ENCODE peak calls at places on chromosomes 16 and 17, in ten cellular contexts. One of them, this sample, is unnamed. For H3K4me1, the result is how much of the 10 kb centered on the place peaks cover.

GRCh38 chr16:73232555-73233422 is 184.9 kb upstream of the ZFHX3 start:
- DNase-seq in transverse colon: peak
- DNase-seq in lower lobe of right lung: no peak
- DNase-seq in upper lobe of right lung: no peak
- DNase-seq in lung: no peak
- DNase-seq in ovary: peak
- DNase-seq in GM23338: no peak
- DNase-seq in HCT116: peak
- DNase-seq in esophagus muscularis mucosa: no peak
- DNase-seq in body of pancreas: peak
- DNase-seq in this sample: no peak

GRCh38 chr17:1787301-1787902 is 25.5 kb downstream of the SERPINF1 start:
- DNase-seq in ovary: peak
- DNase-seq in HCT116: peak
- DNase-seq in esophagus muscularis mucosa: no peak
- DNase-seq in transverse colon: peak
- DNase-seq in lower lobe of right lung: peak
- DNase-seq in GM23338: no peak
- DNase-seq in lung: no peak
- DNase-seq in upper lobe of right lung: no peak
- DNase-seq in body of pancreas: peak
- DNase-seq in this sample: no peak

GRCh38 chr16:24852281-24852721 is 6.5 kb downstream of the SLC5A11 start:
- DNase-seq in esophagus muscularis mucosa: no peak
- DNase-seq in body of pancreas: no peak
- DNase-seq in lower lobe of right lung: no peak
- DNase-seq in lung: no peak
- DNase-seq in ovary: no peak
- DNase-seq in HCT116: no peak
- DNase-seq in upper lobe of right lung: no peak
- DNase-seq in transverse colon: no peak
- DNase-seq in GM23338: no peak
- DNase-seq in this sample: no peak

GRCh38 chr17:4334776-4335175 is 31.7 kb downstream of the UBE2G1 start:
- DNase-seq in GM23338: no peak
- DNase-seq in transverse colon: no peak
- DNase-seq in upper lobe of right lung: no peak
- DNase-seq in lung: no peak
- DNase-seq in HCT116: no peak
- DNase-seq in lower lobe of right lung: no peak
- DNase-seq in esophagus muscularis mucosa: no peak
- DNase-seq in body of pancreas: no peak
- DNase-seq in ovary: no peak
- DNase-seq in this sample: no peak

GRCh38 chr17:34703533-34703932 is 124.2 kb downstream of the TMEM132E start:
- DNase-seq in ovary: no peak
- DNase-seq in upper lobe of right lung: no peak
- DNase-seq in HCT116: no peak
- DNase-seq in esophagus muscularis mucosa: no peak
- DNase-seq in lung: no peak
- DNase-seq in lower lobe of right lung: no peak
- DNase-seq in GM23338: peak
- DNase-seq in transverse colon: no peak
- DNase-seq in body of pancreas: no peak
- DNase-seq in this sample: peak

GRCh38 chr17:81234940-81235821 is 3.7 kb downstream of the TEPSIN start:
- DNase-seq in lung: no peak
- DNase-seq in transverse colon: no peak
- DNase-seq in HCT116: no peak
- DNase-seq in body of pancreas: no peak
- DNase-seq in lower lobe of right lung: no peak
- DNase-seq in esophagus muscularis mucosa: no peak
- DNase-seq in GM23338: no peak
- DNase-seq in ovary: no peak
- DNase-seq in upper lobe of right lung: no peak
- DNase-seq in this sample: no peak

GRCh38 chr17:4980644-4981216 is 6.7 kb downstream of the CAMTA2 start:
- DNase-seq in esophagus muscularis mucosa: no peak
- DNase-seq in body of pancreas: peak
- DNase-seq in GM23338: peak
- DNase-seq in upper lobe of right lung: no peak
- DNase-seq in HCT116: no peak
- DNase-seq in lung: no peak
- DNase-seq in lower lobe of right lung: no peak
- DNase-seq in transverse colon: no peak
- DNase-seq in ovary: no peak
- DNase-seq in this sample: no peak

GRCh38 chr16:58451263-58451662 is 48.7 kb upstream of the NDRG4 start:
- DNase-seq in esophagus muscularis mucosa: no peak
- DNase-seq in lower lobe of right lung: no peak
- DNase-seq in transverse colon: no peak
- DNase-seq in upper lobe of right lung: no peak
- DNase-seq in body of pancreas: no peak
- DNase-seq in lung: no peak
- DNase-seq in GM23338: no peak
- DNase-seq in ovary: no peak
- DNase-seq in HCT116: no peak
- DNase-seq in this sample: no peak

DNA sequence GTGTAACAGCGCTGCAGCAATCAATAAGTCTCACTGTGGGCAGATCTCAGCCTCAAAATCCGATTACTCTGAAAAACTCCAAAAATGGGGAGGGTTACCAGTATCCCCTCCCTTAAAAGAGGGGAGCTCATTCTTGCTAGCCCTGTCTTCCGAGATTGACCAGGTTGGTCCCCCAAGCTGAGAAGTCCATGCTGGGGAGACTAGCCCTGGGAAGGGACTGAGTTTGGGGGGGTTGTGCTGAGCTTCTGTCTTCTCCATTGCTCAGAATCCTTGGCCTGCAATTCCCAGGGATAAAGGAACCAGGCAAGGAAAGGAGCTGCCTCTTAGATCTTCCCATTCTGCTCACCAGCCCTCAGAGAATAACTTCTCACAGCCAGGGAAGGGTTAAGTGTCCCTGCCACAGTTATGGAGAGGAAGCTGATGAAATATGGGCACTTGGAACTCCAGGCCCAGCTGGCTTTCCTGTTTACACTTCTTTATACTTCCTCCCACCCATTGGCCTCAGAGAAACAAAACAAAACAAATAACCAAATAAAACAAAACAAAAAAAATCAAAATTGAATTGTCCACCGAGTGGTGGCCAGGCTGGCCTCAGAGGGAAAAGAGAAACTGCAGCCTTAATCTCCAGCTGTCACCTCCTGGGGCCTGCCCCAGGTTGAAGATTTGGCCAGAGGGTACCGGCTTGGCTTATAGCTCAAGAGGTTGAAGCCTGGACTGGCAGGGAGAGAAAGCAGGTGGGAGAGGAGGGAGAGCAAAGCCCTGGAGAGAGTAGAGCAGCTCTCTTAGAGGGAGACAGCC is 2.6 kb downstream of the HOXB3 start:
- DNase-seq in lung: no peak
- DNase-seq in body of pancreas: no peak
- DNase-seq in transverse colon: no peak
- DNase-seq in HCT116: no peak
- DNase-seq in lower lobe of right lung: no peak
- DNase-seq in ovary: no peak
- DNase-seq in upper lobe of right lung: peak
- DNase-seq in GM23338: no peak
- DNase-seq in esophagus muscularis mucosa: no peak
- DNase-seq in this sample: no peak
- H3K4me1 ChIP-seq in lung: under half
- H3K4me1 ChIP-seq in body of pancreas: under half
- H3K4me1 ChIP-seq in transverse colon: half or more
- H3K4me1 ChIP-seq in HCT116: half or more
- H3K4me1 ChIP-seq in lower lobe of right lung: under half
- H3K4me1 ChIP-seq in ovary: under half
- H3K4me1 ChIP-seq in upper lobe of right lung: under half
- H3K4me1 ChIP-seq in GM23338: half or more
- H3K4me1 ChIP-seq in esophagus muscularis mucosa: half or more
- H3K4me1 ChIP-seq in this sample: under half

GRCh38 chr17:78771758-78772382 is 10.2 kb downstream of the CYTH1 start:
- DNase-seq in lower lobe of right lung: no peak
- DNase-seq in HCT116: no peak
- DNase-seq in esophagus muscularis mucosa: no peak
- DNase-seq in ovary: no peak
- DNase-seq in transverse colon: no peak
- DNase-seq in upper lobe of right lung: no peak
- DNase-seq in GM23338: no peak
- DNase-seq in lung: no peak
- DNase-seq in body of pancreas: no peak
- DNase-seq in this sample: no peak

GRCh38 chr17:78777886-78778285 is 4.2 kb downstream of the CYTH1 start:
- DNase-seq in HCT116: no peak
- DNase-seq in upper lobe of right lung: no peak
- DNase-seq in ovary: no peak
- DNase-seq in body of pancreas: no peak
- DNase-seq in lung: no peak
- DNase-seq in lower lobe of right lung: no peak
- DNase-seq in GM23338: no peak
- DNase-seq in esophagus muscularis mucosa: no peak
- DNase-seq in transverse colon: no peak
- DNase-seq in this sample: no peak

GRCh38 chr17:78769200-78769773 is 12.8 kb downstream of the CYTH1 start:
- DNase-seq in upper lobe of right lung: no peak
- DNase-seq in ovary: no peak
- DNase-seq in GM23338: peak
- DNase-seq in body of pancreas: no peak
- DNase-seq in esophagus muscularis mucosa: no peak
- DNase-seq in transverse colon: no peak
- DNase-seq in HCT116: no peak
- DNase-seq in lower lobe of right lung: no peak
- DNase-seq in lung: no peak
- DNase-seq in this sample: no peak

GRCh38 chr17:78774956-78775571 is 7.0 kb downstream of the CYTH1 start:
- DNase-seq in HCT116: no peak
- DNase-seq in transverse colon: peak
- DNase-seq in esophagus muscularis mucosa: no peak
- DNase-seq in GM23338: no peak
- DNase-seq in lower lobe of right lung: no peak
- DNase-seq in body of pancreas: no peak
- DNase-seq in ovary: no peak
- DNase-seq in upper lobe of right lung: no peak
- DNase-seq in lung: no peak
- DNase-seq in this sample: no peak

GRCh38 chr17:78774456-78774855 is 7.6 kb downstream of the CYTH1 start:
- DNase-seq in esophagus muscularis mucosa: no peak
- DNase-seq in transverse colon: no peak
- DNase-seq in upper lobe of right lung: no peak
- DNase-seq in GM23338: no peak
- DNase-seq in lung: no peak
- DNase-seq in lower lobe of right lung: no peak
- DNase-seq in ovary: no peak
- DNase-seq in HCT116: no peak
- DNase-seq in body of pancreas: no peak
- DNase-seq in this sample: no peak
- H3K4me3 ChIP-seq in esophagus muscularis mucosa: no peak
- H3K4me3 ChIP-seq in transverse colon: no peak
- H3K4me3 ChIP-seq in upper lobe of right lung: peak
- H3K4me3 ChIP-seq in GM23338: no peak
- H3K4me3 ChIP-seq in lung: no peak
- H3K4me3 ChIP-seq in lower lobe of right lung: peak
- H3K4me3 ChIP-seq in ovary: no peak
- H3K4me3 ChIP-seq in HCT116: no peak
- H3K4me3 ChIP-seq in body of pancreas: no peak
- H3K4me3 ChIP-seq in this sample: no peak

GRCh38 chr16:50708373-50709060 is 15.1 kb downstream of the NOD2 start:
- DNase-seq in HCT116: no peak
- DNase-seq in transverse colon: no peak
- DNase-seq in esophagus muscularis mucosa: no peak
- DNase-seq in lower lobe of right lung: peak
- DNase-seq in upper lobe of right lung: no peak
- DNase-seq in lung: no peak
- DNase-seq in ovary: no peak
- DNase-seq in body of pancreas: no peak
- DNase-seq in GM23338: no peak
- DNase-seq in this sample: no peak

GRCh38 chr16:50711040-50711439 is 17.6 kb downstream of the NOD2 start:
- DNase-seq in lung: no peak
- DNase-seq in HCT116: no peak
- DNase-seq in esophagus muscularis mucosa: no peak
- DNase-seq in transverse colon: no peak
- DNase-seq in upper lobe of right lung: no peak
- DNase-seq in lower lobe of right lung: no peak
- DNase-seq in GM23338: no peak
- DNase-seq in ovary: no peak
- DNase-seq in body of pancreas: no peak
- DNase-seq in this sample: no peak

GRCh38 chr16:50709061-50709695 is 15.8 kb downstream of the NOD2 start:
- DNase-seq in lower lobe of right lung: no peak
- DNase-seq in GM23338: no peak
- DNase-seq in body of pancreas: no peak
- DNase-seq in esophagus muscularis mucosa: no peak
- DNase-seq in upper lobe of right lung: no peak
- DNase-seq in lung: no peak
- DNase-seq in transverse colon: no peak
- DNase-seq in ovary: no peak
- DNase-seq in HCT116: no peak
- DNase-seq in this sample: no peak

GRCh38 chr16:50711862-50712567 is 18.6 kb downstream of the NOD2 start:
- DNase-seq in transverse colon: no peak
- DNase-seq in GM23338: no peak
- DNase-seq in upper lobe of right lung: no peak
- DNase-seq in HCT116: no peak
- DNase-seq in ovary: no peak
- DNase-seq in lung: no peak
- DNase-seq in lower lobe of right lung: no peak
- DNase-seq in body of pancreas: peak
- DNase-seq in esophagus muscularis mucosa: no peak
- DNase-seq in this sample: no peak

DNA sequence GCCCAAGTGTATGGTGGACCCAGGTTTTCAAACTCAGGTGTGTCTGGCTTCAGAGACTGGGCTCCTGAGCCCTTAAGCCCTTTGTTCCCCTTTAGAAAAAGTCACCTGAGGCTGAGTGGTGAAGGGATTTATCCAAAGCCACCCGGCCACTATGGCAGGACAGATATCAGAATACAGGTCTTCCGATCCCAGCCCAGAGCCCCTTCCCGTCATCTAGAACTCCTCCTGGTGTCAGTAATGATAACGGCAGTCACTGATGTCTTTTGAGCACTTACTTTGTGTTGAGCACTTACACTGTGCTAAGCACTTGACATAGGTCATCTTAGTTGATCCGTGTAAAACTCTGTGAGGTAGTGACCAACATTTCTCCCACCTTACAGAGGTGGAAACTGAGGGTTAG is 16.6 kb downstream of the NOD2 start:
- DNase-seq in lung: no peak
- DNase-seq in body of pancreas: no peak
- DNase-seq in transverse colon: no peak
- DNase-seq in GM23338: peak
- DNase-seq in esophagus muscularis mucosa: no peak
- DNase-seq in lower lobe of right lung: no peak
- DNase-seq in upper lobe of right lung: no peak
- DNase-seq in ovary: no peak
- DNase-seq in HCT116: no peak
- DNase-seq in this sample: no peak
- H3K4me1 ChIP-seq in lung: under half
- H3K4me1 ChIP-seq in body of pancreas: under half
- H3K4me1 ChIP-seq in transverse colon: under half
- H3K4me1 ChIP-seq in GM23338: under half
- H3K4me1 ChIP-seq in esophagus muscularis mucosa: under half
- H3K4me1 ChIP-seq in lower lobe of right lung: under half
- H3K4me1 ChIP-seq in upper lobe of right lung: under half
- H3K4me1 ChIP-seq in ovary: under half
- H3K4me1 ChIP-seq in HCT116: under half
- H3K4me1 ChIP-seq in this sample: under half

GRCh38 chr17:42414782-42415409 is 8.2 kb downstream of the CAVIN1 start:
- DNase-seq in transverse colon: no peak
- DNase-seq in lung: peak
- DNase-seq in ovary: no peak
- DNase-seq in upper lobe of right lung: peak
- DNase-seq in HCT116: no peak
- DNase-seq in esophagus muscularis mucosa: no peak
- DNase-seq in lower lobe of right lung: peak
- DNase-seq in GM23338: no peak
- DNase-seq in body of pancreas: no peak
- DNase-seq in this sample: no peak
- H3K4me3 ChIP-seq in transverse colon: no peak
- H3K4me3 ChIP-seq in lung: no peak
- H3K4me3 ChIP-seq in ovary: no peak
- H3K4me3 ChIP-seq in upper lobe of right lung: peak
- H3K4me3 ChIP-seq in HCT116: no peak
- H3K4me3 ChIP-seq in esophagus muscularis mucosa: peak
- H3K4me3 ChIP-seq in lower lobe of right lung: peak
- H3K4me3 ChIP-seq in GM23338: no peak
- H3K4me3 ChIP-seq in body of pancreas: no peak
- H3K4me3 ChIP-seq in this sample: no peak

This sample was measured in iPS DF 6.9.